ENCODE peak calls at places on chromosomes 13 and 19, in six cellular contexts. One of them, this sample, is unnamed.
A peak's percentile ranks its signal among the peaks of the same experiment; 100 is the strongest.

GRCh38 chr19:18649371-18650047 is 12.7 kb downstream of the KLHL26 start:
- DNase-seq in brain pericyte: peak; percentile 58
- DNase-seq in GM20000: peak; percentile 67
- DNase-seq in hypothalamus: no peak
- DNase-seq in coronary artery: peak; percentile 87
- DNase-seq in AG08396: peak; percentile 59
- DNase-seq in this sample: peak; percentile 20

GRCh38 chr19:12801466-12802266 is at the start of the genes PRDX2 and THSD8:
- DNase-seq in brain pericyte: no peak
- DNase-seq in hypothalamus: no peak
- DNase-seq in GM20000: peak; percentile 87
- DNase-seq in coronary artery: no peak
- DNase-seq in AG08396: peak; percentile 89
- DNase-seq in this sample: peak; percentile 61

GRCh38 chr19:439167-439900 is 21.5 kb downstream of the SHC2 start:
- DNase-seq in hypothalamus: no peak
- DNase-seq in AG08396: no peak
- DNase-seq in GM20000: no peak
- DNase-seq in coronary artery: no peak
- DNase-seq in brain pericyte: no peak
- DNase-seq in this sample: no peak

GRCh38 chr13:63942372-63942771 is 2526.7 kb upstream of the PCDH20 start:
- DNase-seq in coronary artery: no peak
- DNase-seq in GM20000: no peak
- DNase-seq in brain pericyte: no peak
- DNase-seq in AG08396: no peak
- DNase-seq in hypothalamus: no peak
- DNase-seq in this sample: no peak

GRCh38 chr19:40198272-40198990 is 7.2 kb downstream of the MAP3K10 start:
- DNase-seq in brain pericyte: no peak
- DNase-seq in AG08396: no peak
- DNase-seq in coronary artery: no peak
- DNase-seq in GM20000: no peak
- DNase-seq in hypothalamus: no peak
- DNase-seq in this sample: no peak

GRCh38 chr13:109700176-109700575 is 86.2 kb downstream of the IRS2 start:
- DNase-seq in coronary artery: no peak
- DNase-seq in hypothalamus: no peak
- DNase-seq in GM20000: no peak
- DNase-seq in AG08396: no peak
- DNase-seq in brain pericyte: peak; percentile 51
- DNase-seq in this sample: no peak

GRCh38 chr19:6730153-6730804 is 7.1 kb downstream of the GPR108 start:
- DNase-seq in brain pericyte: no peak
- DNase-seq in coronary artery: no peak
- DNase-seq in AG08396: no peak
- DNase-seq in GM20000: no peak
- DNase-seq in hypothalamus: no peak
- DNase-seq in this sample: peak; percentile 16

GRCh38 chr13:31742102-31742695 is 2.9 kb downstream of the RXFP2 start:
- DNase-seq in AG08396: peak; percentile 59
- DNase-seq in coronary artery: no peak
- DNase-seq in brain pericyte: no peak
- DNase-seq in hypothalamus: peak; percentile 19
- DNase-seq in GM20000: peak; percentile 65
- DNase-seq in this sample: peak; percentile 59

GRCh38 chr19:11426656-11427055 is 7.5 kb upstream of the RGL3 start:
- DNase-seq in coronary artery: no peak
- DNase-seq in GM20000: no peak
- DNase-seq in AG08396: no peak
- DNase-seq in brain pericyte: no peak
- DNase-seq in hypothalamus: no peak
- DNase-seq in this sample: no peak

GRCh38 chr19:36257512-36257876 is 42.6 kb downstream of the ZNF146 start:
- DNase-seq in brain pericyte: no peak
- DNase-seq in AG08396: no peak
- DNase-seq in hypothalamus: no peak
- DNase-seq in coronary artery: no peak
- DNase-seq in GM20000: no peak
- DNase-seq in this sample: peak; percentile 31

GRCh38 chr19:39031368-39032163 is 783 bp downstream of the FBXO27 start:
- DNase-seq in coronary artery: peak; percentile 82
- DNase-seq in brain pericyte: no peak
- DNase-seq in AG08396: peak; percentile 70
- DNase-seq in hypothalamus: peak; percentile 87
- DNase-seq in GM20000: peak; percentile 93
- DNase-seq in this sample: peak; percentile 73

GRCh38 chr19:55273978-55274707 is 5.8 kb downstream of the HSPBP1 start:
- DNase-seq in coronary artery: no peak
- DNase-seq in GM20000: no peak
- DNase-seq in hypothalamus: no peak
- DNase-seq in AG08396: no peak
- DNase-seq in brain pericyte: no peak
- DNase-seq in this sample: no peak

GRCh38 chr19:21202865-21203494 is 61.1 kb downstream of the ZNF431 start:
- DNase-seq in AG08396: peak; percentile 20
- DNase-seq in coronary artery: no peak
- DNase-seq in brain pericyte: no peak
- DNase-seq in hypothalamus: no peak
- DNase-seq in GM20000: peak; percentile 21
- DNase-seq in this sample: no peak

GRCh38 chr19:725461-726089 is 16.8 kb downstream of the PALM start:
- DNase-seq in brain pericyte: no peak
- DNase-seq in hypothalamus: no peak
- DNase-seq in coronary artery: no peak
- DNase-seq in GM20000: no peak
- DNase-seq in AG08396: no peak
- DNase-seq in this sample: no peak

GRCh38 chr13:50415428-50415827 is 400.2 kb downstream of the KCNRG start:
- DNase-seq in hypothalamus: no peak
- DNase-seq in brain pericyte: no peak
- DNase-seq in GM20000: no peak
- DNase-seq in AG08396: no peak
- DNase-seq in coronary artery: no peak
- DNase-seq in this sample: no peak

GRCh38 chr13:110275931-110276552 is 30.9 kb downstream of the COL4A1 start:
- DNase-seq in coronary artery: no peak
- DNase-seq in GM20000: no peak
- DNase-seq in AG08396: no peak
- DNase-seq in brain pericyte: no peak
- DNase-seq in hypothalamus: no peak
- DNase-seq in this sample: no peak

GRCh38 chr19:6516018-6516658 is 14.0 kb upstream of the TUBB4A start:
- DNase-seq in brain pericyte: peak; percentile 71
- DNase-seq in GM20000: peak; percentile 92
- DNase-seq in AG08396: peak; percentile 95
- DNase-seq in coronary artery: peak; percentile 86
- DNase-seq in hypothalamus: peak; percentile 73
- DNase-seq in this sample: peak; percentile 93

GRCh38 chr13:112181336-112182051 is 114.5 kb downstream of the SOX1 start:
- DNase-seq in hypothalamus: no peak
- DNase-seq in GM20000: no peak
- DNase-seq in AG08396: no peak
- DNase-seq in coronary artery: peak; percentile 57
- DNase-seq in brain pericyte: no peak
- DNase-seq in this sample: no peak

GRCh38 chr13:37651891-37652290 is 53.3 kb upstream of the POSTN start:
- DNase-seq in coronary artery: no peak
- DNase-seq in GM20000: no peak
- DNase-seq in brain pericyte: no peak
- DNase-seq in AG08396: no peak
- DNase-seq in hypothalamus: no peak
- DNase-seq in this sample: no peak

GRCh38 chr13:42883142-42883541 is 101.8 kb downstream of the FAM216B start:
- DNase-seq in hypothalamus: no peak
- DNase-seq in coronary artery: no peak
- DNase-seq in brain pericyte: no peak
- DNase-seq in AG08396: no peak
- DNase-seq in GM20000: no peak
- DNase-seq in this sample: no peak

GRCh38 chr13:24626449-24626848 is 53.8 kb upstream of the ATP12A start:
- DNase-seq in brain pericyte: no peak
- DNase-seq in AG08396: no peak
- DNase-seq in coronary artery: no peak
- DNase-seq in hypothalamus: no peak
- DNase-seq in GM20000: no peak
- DNase-seq in this sample: no peak

GRCh38 chr13:42064966-42065365 is 16.5 kb downstream of the DGKH start:
- DNase-seq in GM20000: no peak
- DNase-seq in hypothalamus: no peak
- DNase-seq in AG08396: no peak
- DNase-seq in brain pericyte: no peak
- DNase-seq in coronary artery: no peak
- DNase-seq in this sample: no peak

GRCh38 chr13:85228692-85229091 is 570.5 kb downstream of the SLITRK6 start:
- DNase-seq in coronary artery: no peak
- DNase-seq in brain pericyte: no peak
- DNase-seq in hypothalamus: no peak
- DNase-seq in AG08396: no peak
- DNase-seq in GM20000: no peak
- DNase-seq in this sample: no peak

GRCh38 chr19:38389101-38389925 is 816 bp downstream of the SPRED3 start:
- DNase-seq in AG08396: peak; percentile 89
- DNase-seq in coronary artery: no peak
- DNase-seq in GM20000: no peak
- DNase-seq in hypothalamus: no peak
- DNase-seq in brain pericyte: no peak
- DNase-seq in this sample: no peak

GRCh38 chr19:2201473-2202148 is 34.5 kb downstream of the PLEKHJ1 start:
- DNase-seq in brain pericyte: no peak
- DNase-seq in hypothalamus: no peak
- DNase-seq in GM20000: no peak
- DNase-seq in AG08396: no peak
- DNase-seq in coronary artery: no peak
- DNase-seq in this sample: no peak

GRCh38 chr19:13817615-13818371 is 22.6 kb downstream of the ZSWIM4 start:
- DNase-seq in AG08396: no peak
- DNase-seq in GM20000: no peak
- DNase-seq in brain pericyte: no peak
- DNase-seq in coronary artery: no peak
- DNase-seq in hypothalamus: no peak
- DNase-seq in this sample: no peak

GRCh38 chr13:48709213-48709612 is 55.5 kb downstream of the CYSLTR2 start:
- DNase-seq in brain pericyte: no peak
- DNase-seq in hypothalamus: no peak
- DNase-seq in GM20000: no peak
- DNase-seq in AG08396: no peak
- DNase-seq in coronary artery: no peak
- DNase-seq in this sample: no peak

GRCh38 chr13:33676700-33677048 is 141.3 kb upstream of the RFC3 start:
- DNase-seq in GM20000: peak; percentile 44
- DNase-seq in AG08396: peak; percentile 69
- DNase-seq in coronary artery: no peak
- DNase-seq in hypothalamus: peak; percentile 2
- DNase-seq in brain pericyte: no peak
- DNase-seq in this sample: no peak

GRCh38 chr13:24744247-24744646 is 19.7 kb upstream of the RNF17 start:
- DNase-seq in coronary artery: no peak
- DNase-seq in hypothalamus: no peak
- DNase-seq in GM20000: no peak
- DNase-seq in brain pericyte: no peak
- DNase-seq in AG08396: no peak
- DNase-seq in this sample: no peak

GRCh38 chr19:11849264-11849615 is 714 bp downstream of the ZNF439 start:
- DNase-seq in hypothalamus: no peak
- DNase-seq in coronary artery: no peak
- DNase-seq in AG08396: no peak
- DNase-seq in GM20000: peak; percentile 47
- DNase-seq in brain pericyte: no peak
- DNase-seq in this sample: no peak

GRCh38 chr19:7668842-7669241 is at the start of gene RETN:
- DNase-seq in hypothalamus: no peak
- DNase-seq in brain pericyte: no peak
- DNase-seq in coronary artery: no peak
- DNase-seq in AG08396: no peak
- DNase-seq in GM20000: no peak
- DNase-seq in this sample: no peak

GRCh38 chr19:45162464-45163143 is 1.8 kb upstream of the NKPD1 start:
- DNase-seq in hypothalamus: no peak
- DNase-seq in coronary artery: no peak
- DNase-seq in GM20000: no peak
- DNase-seq in AG08396: no peak
- DNase-seq in brain pericyte: no peak
- DNase-seq in this sample: no peak

GRCh38 chr19:36850646-36851442 is at the start of gene ZNF345:
- DNase-seq in brain pericyte: peak; percentile 84
- DNase-seq in hypothalamus: peak; percentile 67
- DNase-seq in AG08396: peak; percentile 88
- DNase-seq in coronary artery: peak; percentile 93
- DNase-seq in GM20000: peak; percentile 85
- DNase-seq in this sample: peak; percentile 90

GRCh38 chr19:31253816-31254551 is 95.3 kb downstream of the TSHZ3 start:
- DNase-seq in coronary artery: no peak
- DNase-seq in brain pericyte: no peak
- DNase-seq in AG08396: no peak
- DNase-seq in GM20000: no peak
- DNase-seq in hypothalamus: no peak
- DNase-seq in this sample: no peak